ENCODE peak calls at places on chromosomes 12 and 14, in ten cellular contexts. Y is NT2/D1, C is A549, G is left colon, M is fibroblast of lung, D is NCI-H2107, B is NCI-H146, S is iris pigment epithelial cell, J is lower lobe of right lung, W is neural crest cell. L is an unnamed sample.

GRCh38 chr14:36585100-36585499 is 2.7 kb upstream of the NKX2-8 start:
- DNase-seq in C (no peak), J (no peak), S (no peak), G (no peak), W (no peak), M (no peak), Y (no peak), B (no peak), D (no peak), L (no peak)

GRCh38 chr12:23484238-23484637 is 465.2 kb downstream of the SOX5 start:
- DNase-seq in J (no peak), M (peak), W (no peak), S (no peak), D (no peak), G (no peak), C (no peak), Y (no peak), B (no peak), L (no peak)

GRCh38 chr14:76948976-76949375 is 79.5 kb downstream of the IRF2BPL start:
- DNase-seq in D (no peak), Y (no peak), J (no peak), B (no peak), M (no peak), S (no peak), G (no peak), C (no peak), W (no peak), L (no peak)

GRCh38 chr12:7142057-7142644 is 12.0 kb downstream of the CLSTN3 start:
- DNase-seq in C (peak), S (peak), B (peak), G (peak), W (peak), D (no peak), M (peak), J (peak), Y (peak), L (peak)

GRCh38 chr14:77204457-77204796 is 22.8 kb downstream of the TMEM63C start:
- DNase-seq in M (no peak), S (no peak), W (no peak), J (no peak), B (peak), D (peak), G (no peak), Y (no peak), C (no peak), L (no peak)

GRCh38 chr12:80196419-80196818 is 97.1 kb downstream of the OTOGL start:
- DNase-seq in S (no peak), W (no peak), B (peak), G (no peak), Y (no peak), D (no peak), J (no peak), M (no peak), C (no peak), L (no peak)

GRCh38 chr12:111435661-111436201 is 30.0 kb downstream of the SH2B3 start:
- DNase-seq in B (no peak), W (no peak), M (no peak), D (no peak), Y (no peak), G (peak), J (no peak), C (no peak), S (no peak), L (peak)

GRCh38 chr12:49636574-49636973 is 13.2 kb downstream of the PRPF40B start:
- DNase-seq in W (no peak), S (no peak), C (no peak), D (no peak), J (no peak), B (no peak), Y (no peak), G (no peak), M (no peak), L (no peak)

GRCh38 chr14:103286460-103286859 is 47.6 kb upstream of the EIF5 start:
- DNase-seq in B (no peak), C (no peak), S (no peak), D (no peak), G (no peak), Y (no peak), W (no peak), M (no peak), J (no peak), L (no peak)

GRCh38 chr12:83224012-83224411 is 537.3 kb downstream of the TMTC2 start:
- DNase-seq in M (no peak), J (no peak), C (no peak), S (peak), D (no peak), W (no peak), B (no peak), Y (no peak), G (no peak), L (no peak)

GRCh38 chr14:75303415-75303814 is 24.8 kb downstream of the FOS start:
- DNase-seq in M (peak), J (peak), G (peak), C (peak), Y (no peak), S (peak), W (peak), B (peak), D (peak), L (peak)

GRCh38 chr12:5567021-5567744 is 135.3 kb downstream of the NTF3 start:
- DNase-seq in W (no peak), C (no peak), D (no peak), B (peak), M (peak), Y (no peak), S (no peak), G (peak), J (no peak), L (peak)

GRCh38 chr12:109934026-109934425 is 34.0 kb downstream of the TCHP start:
- DNase-seq in J (no peak), W (no peak), C (peak), B (no peak), Y (no peak), S (no peak), M (peak), G (no peak), D (no peak), L (no peak)

GRCh38 chr14:23094666-23095195 is at the start of gene ACIN1:
- DNase-seq in J (peak), C (peak), M (peak), B (no peak), D (no peak), Y (peak), W (peak), G (peak), S (peak), L (peak)

GRCh38 chr12:31201382-31201781 is 124.6 kb downstream of the SINHCAF start:
- DNase-seq in Y (no peak), M (no peak), B (no peak), C (no peak), S (no peak), D (no peak), G (no peak), J (no peak), W (no peak), L (no peak)

GRCh38 chr12:9130244-9130643 is 14.5 kb upstream of the A2M start:
- DNase-seq in J (no peak), C (no peak), S (no peak), W (no peak), M (no peak), B (no peak), G (no peak), D (no peak), Y (no peak), L (no peak)